ENCODE peak calls at places on chromosomes 11 and 22, in seven cellular contexts. One of them, this sample, is unnamed. For H3K27me3 and H3K9me3, the result is how much of the 10 kb centered on the place peaks cover.

GRCh38 chr22:17875631-17876030 is 101.4 kb upstream of the BID start:
- DNase-seq in mesenchymal stem cell: no peak
- DNase-seq in BE2C: no peak
- DNase-seq in CD8-positive, alpha-beta memory T cell: no peak
- DNase-seq in tibial artery: no peak
- DNase-seq in transverse colon: no peak
- DNase-seq in ovary: no peak
- DNase-seq in this sample: no peak

GRCh38 chr11:76155455-76156232 is 50.7 kb downstream of the WNT11 start:
- DNase-seq in transverse colon: no peak
- DNase-seq in mesenchymal stem cell: no peak
- DNase-seq in BE2C: peak
- DNase-seq in tibial artery: no peak
- DNase-seq in CD8-positive, alpha-beta memory T cell: no peak
- DNase-seq in ovary: no peak
- DNase-seq in this sample: no peak

GRCh38 chr22:50641696-50642607 is 14.0 kb upstream of the ARSA start:
- DNase-seq in BE2C: peak
- DNase-seq in mesenchymal stem cell: peak
- DNase-seq in tibial artery: no peak
- DNase-seq in transverse colon: no peak
- DNase-seq in ovary: peak
- DNase-seq in CD8-positive, alpha-beta memory T cell: no peak
- DNase-seq in this sample: peak

GRCh38 chr11:119504366-119504765 is 81.4 kb upstream of the THY1 start:
- DNase-seq in BE2C: no peak
- DNase-seq in tibial artery: no peak
- DNase-seq in mesenchymal stem cell: no peak
- DNase-seq in ovary: no peak
- DNase-seq in transverse colon: no peak
- DNase-seq in CD8-positive, alpha-beta memory T cell: no peak
- DNase-seq in this sample: no peak

GRCh38 chr22:28822930-28823481 is 22.6 kb upstream of the XBP1 start:
- DNase-seq in transverse colon: peak
- DNase-seq in ovary: no peak
- DNase-seq in mesenchymal stem cell: no peak
- DNase-seq in BE2C: no peak
- DNase-seq in tibial artery: no peak
- DNase-seq in CD8-positive, alpha-beta memory T cell: peak
- DNase-seq in this sample: no peak

GRCh38 chr22:29030618-29031235 is 30.9 kb downstream of the C22orf31 start:
- DNase-seq in transverse colon: peak
- DNase-seq in CD8-positive, alpha-beta memory T cell: no peak
- DNase-seq in tibial artery: peak
- DNase-seq in mesenchymal stem cell: peak
- DNase-seq in ovary: peak
- DNase-seq in BE2C: peak
- DNase-seq in this sample: peak

GRCh38 chr11:132981146-132981956 is 551.0 kb downstream of the OPCML start:
- DNase-seq in transverse colon: no peak
- DNase-seq in tibial artery: no peak
- DNase-seq in BE2C: no peak
- DNase-seq in ovary: no peak
- DNase-seq in CD8-positive, alpha-beta memory T cell: no peak
- DNase-seq in mesenchymal stem cell: no peak
- DNase-seq in this sample: no peak

GRCh38 chr11:102599642-102600261 is 25.4 kb downstream of the MMP20 start:
- DNase-seq in BE2C: no peak
- DNase-seq in mesenchymal stem cell: peak
- DNase-seq in transverse colon: no peak
- DNase-seq in ovary: no peak
- DNase-seq in CD8-positive, alpha-beta memory T cell: no peak
- DNase-seq in tibial artery: no peak
- DNase-seq in this sample: peak

GRCh38 chr11:78920329-78920728 is 345.7 kb upstream of the NARS2 start:
- DNase-seq in transverse colon: no peak
- DNase-seq in mesenchymal stem cell: no peak
- DNase-seq in BE2C: peak
- DNase-seq in tibial artery: no peak
- DNase-seq in ovary: no peak
- DNase-seq in CD8-positive, alpha-beta memory T cell: no peak
- DNase-seq in this sample: no peak

GRCh38 chr11:67581469-67581868 is 2.1 kb upstream of the GSTP1 start:
- DNase-seq in transverse colon: no peak
- DNase-seq in mesenchymal stem cell: no peak
- DNase-seq in ovary: no peak
- DNase-seq in tibial artery: no peak
- DNase-seq in BE2C: no peak
- DNase-seq in CD8-positive, alpha-beta memory T cell: no peak
- DNase-seq in this sample: no peak

GRCh38 chr22:41078975-41079374 is 13.4 kb upstream of the EP300 start:
- DNase-seq in mesenchymal stem cell: no peak
- DNase-seq in CD8-positive, alpha-beta memory T cell: no peak
- DNase-seq in BE2C: no peak
- DNase-seq in tibial artery: peak
- DNase-seq in ovary: no peak
- DNase-seq in transverse colon: no peak
- DNase-seq in this sample: no peak

GRCh38 chr22:28711820-28712777 is 29.5 kb downstream of the CHEK2 start:
- DNase-seq in tibial artery: no peak
- DNase-seq in ovary: peak
- DNase-seq in BE2C: no peak
- DNase-seq in mesenchymal stem cell: peak
- DNase-seq in CD8-positive, alpha-beta memory T cell: no peak
- DNase-seq in transverse colon: no peak
- DNase-seq in this sample: peak

GRCh38 chr22:22210375-22210774 is 34.2 kb upstream of the VPREB1 start:
- DNase-seq in BE2C: no peak
- DNase-seq in CD8-positive, alpha-beta memory T cell: no peak
- DNase-seq in ovary: no peak
- DNase-seq in transverse colon: no peak
- DNase-seq in tibial artery: no peak
- DNase-seq in mesenchymal stem cell: no peak
- DNase-seq in this sample: peak

GRCh38 chr22:42066133-42066761 is 4.4 kb downstream of the NAGA start:
- DNase-seq in BE2C: no peak
- DNase-seq in tibial artery: no peak
- DNase-seq in CD8-positive, alpha-beta memory T cell: no peak
- DNase-seq in ovary: peak
- DNase-seq in mesenchymal stem cell: no peak
- DNase-seq in transverse colon: no peak
- DNase-seq in this sample: no peak

GRCh38 chr11:123740787-123741158 is 687 bp downstream of the ZNF202 start:
- DNase-seq in CD8-positive, alpha-beta memory T cell: no peak
- DNase-seq in tibial artery: no peak
- DNase-seq in ovary: no peak
- DNase-seq in transverse colon: peak
- DNase-seq in mesenchymal stem cell: peak
- DNase-seq in BE2C: no peak
- DNase-seq in this sample: peak

GRCh38 chr22:32411388-32411787 is 659 bp downstream of the RTCB start:
- DNase-seq in ovary: no peak
- DNase-seq in CD8-positive, alpha-beta memory T cell: no peak
- DNase-seq in BE2C: no peak
- DNase-seq in mesenchymal stem cell: peak
- DNase-seq in transverse colon: peak
- DNase-seq in tibial artery: no peak
- DNase-seq in this sample: peak

GRCh38 chr11:120316880-120317688 is 8.0 kb upstream of the TLCD5 start:
- DNase-seq in tibial artery: peak
- DNase-seq in BE2C: no peak
- DNase-seq in ovary: peak
- DNase-seq in CD8-positive, alpha-beta memory T cell: no peak
- DNase-seq in transverse colon: peak
- DNase-seq in mesenchymal stem cell: peak
- DNase-seq in this sample: no peak

GRCh38 chr22:34781676-34782075 is 284.3 kb upstream of the ISX start:
- DNase-seq in transverse colon: no peak
- DNase-seq in BE2C: no peak
- DNase-seq in ovary: no peak
- DNase-seq in tibial artery: no peak
- DNase-seq in CD8-positive, alpha-beta memory T cell: no peak
- DNase-seq in mesenchymal stem cell: no peak
- DNase-seq in this sample: no peak

GRCh38 chr11:101516546-101516945 is 67.3 kb downstream of the TRPC6 start:
- DNase-seq in mesenchymal stem cell: no peak
- DNase-seq in ovary: no peak
- DNase-seq in CD8-positive, alpha-beta memory T cell: no peak
- DNase-seq in transverse colon: no peak
- DNase-seq in BE2C: no peak
- DNase-seq in tibial artery: no peak
- DNase-seq in this sample: no peak

GRCh38 chr11:14148653-14149273 is 186.2 kb downstream of the SPON1 start:
- DNase-seq in mesenchymal stem cell: peak
- DNase-seq in CD8-positive, alpha-beta memory T cell: peak
- DNase-seq in transverse colon: no peak
- DNase-seq in ovary: no peak
- DNase-seq in BE2C: no peak
- DNase-seq in tibial artery: no peak
- DNase-seq in this sample: peak

GRCh38 chr11:72625746-72626636 is 48.2 kb downstream of the PDE2A start:
- DNase-seq in tibial artery: peak
- DNase-seq in mesenchymal stem cell: peak
- DNase-seq in CD8-positive, alpha-beta memory T cell: no peak
- DNase-seq in BE2C: peak
- DNase-seq in transverse colon: peak
- DNase-seq in ovary: peak
- DNase-seq in this sample: no peak

GRCh38 chr11:19382131-19382611 is 141.4 kb upstream of the E2F8 start:
- DNase-seq in BE2C: no peak
- DNase-seq in CD8-positive, alpha-beta memory T cell: no peak
- DNase-seq in tibial artery: no peak
- DNase-seq in mesenchymal stem cell: no peak
- DNase-seq in transverse colon: no peak
- DNase-seq in ovary: no peak
- DNase-seq in this sample: no peak

GRCh38 chr22:19664951-19665783 is 49.1 kb upstream of the SEPTIN5 start:
- DNase-seq in tibial artery: no peak
- DNase-seq in CD8-positive, alpha-beta memory T cell: no peak
- DNase-seq in transverse colon: no peak
- DNase-seq in BE2C: no peak
- DNase-seq in mesenchymal stem cell: no peak
- DNase-seq in ovary: no peak
- DNase-seq in this sample: no peak

GRCh38 chr22:37094239-37094638 is 15.3 kb downstream of the TMPRSS6 start:
- DNase-seq in tibial artery: no peak
- DNase-seq in transverse colon: no peak
- DNase-seq in mesenchymal stem cell: no peak
- DNase-seq in ovary: no peak
- DNase-seq in CD8-positive, alpha-beta memory T cell: no peak
- DNase-seq in BE2C: no peak
- DNase-seq in this sample: no peak
- H3K27me3 ChIP-seq in tibial artery: half or more
- H3K27me3 ChIP-seq in transverse colon: under half
- H3K27me3 ChIP-seq in mesenchymal stem cell: half or more
- H3K27me3 ChIP-seq in ovary: under half
- H3K27me3 ChIP-seq in CD8-positive, alpha-beta memory T cell: under half
- H3K27me3 ChIP-seq in BE2C: under half
- H3K27me3 ChIP-seq in this sample: half or more

GRCh38 chr11:16276251-16276650 is 80.1 kb downstream of the SOX6 start:
- DNase-seq in tibial artery: no peak
- DNase-seq in transverse colon: no peak
- DNase-seq in CD8-positive, alpha-beta memory T cell: no peak
- DNase-seq in ovary: no peak
- DNase-seq in BE2C: no peak
- DNase-seq in mesenchymal stem cell: no peak
- DNase-seq in this sample: no peak

GRCh38 chr11:16278986-16279385 is 77.4 kb downstream of the SOX6 start:
- DNase-seq in BE2C: no peak
- DNase-seq in mesenchymal stem cell: no peak
- DNase-seq in CD8-positive, alpha-beta memory T cell: no peak
- DNase-seq in ovary: no peak
- DNase-seq in tibial artery: no peak
- DNase-seq in transverse colon: no peak
- DNase-seq in this sample: peak

GRCh38 chr11:16279524-16279923 is 76.8 kb downstream of the SOX6 start:
- DNase-seq in transverse colon: no peak
- DNase-seq in ovary: no peak
- DNase-seq in mesenchymal stem cell: no peak
- DNase-seq in BE2C: no peak
- DNase-seq in CD8-positive, alpha-beta memory T cell: no peak
- DNase-seq in tibial artery: no peak
- DNase-seq in this sample: peak

GRCh38 chr11:16280256-16280682 is 76.1 kb downstream of the SOX6 start:
- DNase-seq in transverse colon: peak
- DNase-seq in ovary: no peak
- DNase-seq in CD8-positive, alpha-beta memory T cell: no peak
- DNase-seq in BE2C: peak
- DNase-seq in tibial artery: no peak
- DNase-seq in mesenchymal stem cell: no peak
- DNase-seq in this sample: no peak

DNA sequence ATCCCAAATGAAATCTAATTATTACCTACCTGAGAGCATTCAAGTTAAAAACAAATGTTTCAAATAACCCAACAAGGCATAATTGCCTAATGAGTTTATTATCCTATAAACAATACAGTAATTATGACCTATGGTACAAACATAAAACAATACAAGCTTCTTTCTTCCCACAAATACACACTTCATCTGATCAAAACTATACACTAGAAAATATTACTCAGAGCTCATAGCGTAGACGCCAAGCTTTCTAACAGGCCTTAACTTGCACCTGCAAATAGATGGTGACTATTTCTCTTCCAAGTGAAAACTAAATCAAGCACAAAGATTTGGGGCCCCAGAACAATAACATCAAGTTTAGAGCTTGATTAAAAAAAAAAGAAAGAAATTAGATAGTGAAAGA is 78.1 kb downstream of the SOX6 start:
- DNase-seq in transverse colon: no peak
- DNase-seq in mesenchymal stem cell: no peak
- DNase-seq in CD8-positive, alpha-beta memory T cell: no peak
- DNase-seq in tibial artery: no peak
- DNase-seq in BE2C: no peak
- DNase-seq in ovary: no peak
- DNase-seq in this sample: no peak
- H3K9me3 ChIP-seq in transverse colon: under half
- H3K9me3 ChIP-seq in mesenchymal stem cell: under half
- H3K9me3 ChIP-seq in CD8-positive, alpha-beta memory T cell: under half
- H3K9me3 ChIP-seq in tibial artery: under half
- H3K9me3 ChIP-seq in BE2C: under half
- H3K9me3 ChIP-seq in ovary: under half
- H3K9me3 ChIP-seq in this sample: under half

GRCh38 chr11:114066046-114066648 is 6.6 kb downstream of the ZBTB16 start:
- DNase-seq in CD8-positive, alpha-beta memory T cell: no peak
- DNase-seq in mesenchymal stem cell: no peak
- DNase-seq in ovary: no peak
- DNase-seq in transverse colon: no peak
- DNase-seq in BE2C: no peak
- DNase-seq in tibial artery: no peak
- DNase-seq in this sample: no peak
- H3K27me3 ChIP-seq in CD8-positive, alpha-beta memory T cell: under half
- H3K27me3 ChIP-seq in mesenchymal stem cell: under half
- H3K27me3 ChIP-seq in ovary: under half
- H3K27me3 ChIP-seq in transverse colon: under half
- H3K27me3 ChIP-seq in BE2C: half or more
- H3K27me3 ChIP-seq in tibial artery: under half
- H3K27me3 ChIP-seq in this sample: under half

DNA sequence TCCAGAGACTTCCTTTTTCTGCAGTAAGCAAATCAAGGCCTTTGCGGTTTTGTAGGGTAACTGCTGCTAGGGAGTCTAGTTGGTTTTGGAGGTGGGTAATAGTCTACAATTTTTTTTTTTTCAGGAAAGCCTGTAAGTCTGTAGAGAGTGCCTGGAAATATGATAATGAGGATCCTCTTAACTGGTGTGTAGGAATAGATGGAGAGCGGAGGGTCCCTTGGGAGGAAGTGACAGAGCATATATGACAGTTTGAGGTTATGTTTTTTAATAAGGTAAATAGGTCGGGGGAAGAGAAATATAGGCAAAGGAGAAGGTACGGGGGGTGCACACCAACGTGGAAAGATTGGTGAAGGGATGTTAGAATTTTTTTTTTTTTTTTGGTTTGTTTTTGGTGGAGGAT is 25.9 kb downstream of the ZNF195 start:
- DNase-seq in BE2C: no peak
- DNase-seq in tibial artery: no peak
- DNase-seq in CD8-positive, alpha-beta memory T cell: no peak
- DNase-seq in mesenchymal stem cell: no peak
- DNase-seq in transverse colon: no peak
- DNase-seq in ovary: no peak
- DNase-seq in this sample: no peak
- H3K9me3 ChIP-seq in BE2C: under half
- H3K9me3 ChIP-seq in tibial artery: under half
- H3K9me3 ChIP-seq in CD8-positive, alpha-beta memory T cell: under half
- H3K9me3 ChIP-seq in mesenchymal stem cell: half or more
- H3K9me3 ChIP-seq in transverse colon: under half
- H3K9me3 ChIP-seq in ovary: under half
- H3K9me3 ChIP-seq in this sample: half or more

This sample was measured in adipocyte.